ENCODE peak calls at places on chromosome 10, in four cellular contexts. R, D, B and F are unnamed samples.

GRCh38 chr10:133354672-133355240 is 3.1 kb downstream of the FUOM start:
- DNase-seq in B (no peak), R (no peak), D (no peak), F (no peak)

GRCh38 chr10:33345236-33345635 is 10.8 kb upstream of the NRP1 start:
- DNase-seq in D (no peak), B (no peak), R (no peak), F (no peak)

GRCh38 chr10:51804861-51805260 is 105.5 kb upstream of the CSTF2T start:
- DNase-seq in D (no peak), B (no peak), R (no peak), F (no peak)

GRCh38 chr10:90906596-90906995 is 14.3 kb downstream of the ANKRD1 start:
- DNase-seq in D (no peak), R (no peak), B (no peak), F (no peak)

GRCh38 chr10:7945469-7946187 is 108.9 kb upstream of the GATA3 start:
- DNase-seq in R (no peak), B (peak), D (no peak), F (no peak)

GRCh38 chr10:99661370-99661749 is 2.1 kb downstream of the ENTPD7 start:
- DNase-seq in R (no peak), D (no peak), B (no peak), F (no peak)

GRCh38 chr10:68543004-68543918 is 15.9 kb upstream of the SLC25A16 start:
- DNase-seq in R (no peak), B (peak), D (peak), F (no peak)

GRCh38 chr10:90969947-90970673 is 49.2 kb upstream of the ANKRD1 start:
- DNase-seq in D (no peak), R (no peak), B (peak), F (no peak)

GRCh38 chr10:33390046-33390445 is 55.6 kb upstream of the NRP1 start:
- DNase-seq in R (no peak), D (no peak), B (peak), F (no peak)

GRCh38 chr10:48199580-48200377 is 74.7 kb downstream of the FRMPD2 start:
- DNase-seq in B (no peak), R (no peak), D (no peak), F (no peak)

GRCh38 chr10:103564799-103565365 is 71.4 kb downstream of the NEURL1 start:
- DNase-seq in B (peak), D (peak), R (peak), F (no peak)

GRCh38 chr10:24207781-24208611 is 942 bp upstream of the KIAA1217 start:
- DNase-seq in B (peak), D (no peak), R (no peak), F (no peak)

GRCh38 chr10:125700355-125700911 is 17.5 kb upstream of the TEX36 start:
- DNase-seq in R (no peak), B (no peak), D (no peak), F (no peak)

GRCh38 chr10:22580711-22581110 is 133.7 kb downstream of the PIP4K2A start:
- DNase-seq in D (no peak), R (no peak), B (no peak), F (no peak)

GRCh38 chr10:43252785-43253341 is 14.0 kb downstream of the RASGEF1A start:
- DNase-seq in D (no peak), B (no peak), R (no peak), F (no peak)

GRCh38 chr10:43251664-43252165 is 15.2 kb downstream of the RASGEF1A start:
- DNase-seq in D (no peak), R (no peak), B (no peak), F (no peak)

GRCh38 chr10:43250925-43251663 is 15.8 kb downstream of the RASGEF1A start:
- DNase-seq in R (no peak), D (no peak), B (no peak), F (no peak)

GRCh38 chr10:43253461-43254198 is 13.2 kb downstream of the RASGEF1A start:
- DNase-seq in B (no peak), D (no peak), R (no peak), F (no peak)

DNA sequence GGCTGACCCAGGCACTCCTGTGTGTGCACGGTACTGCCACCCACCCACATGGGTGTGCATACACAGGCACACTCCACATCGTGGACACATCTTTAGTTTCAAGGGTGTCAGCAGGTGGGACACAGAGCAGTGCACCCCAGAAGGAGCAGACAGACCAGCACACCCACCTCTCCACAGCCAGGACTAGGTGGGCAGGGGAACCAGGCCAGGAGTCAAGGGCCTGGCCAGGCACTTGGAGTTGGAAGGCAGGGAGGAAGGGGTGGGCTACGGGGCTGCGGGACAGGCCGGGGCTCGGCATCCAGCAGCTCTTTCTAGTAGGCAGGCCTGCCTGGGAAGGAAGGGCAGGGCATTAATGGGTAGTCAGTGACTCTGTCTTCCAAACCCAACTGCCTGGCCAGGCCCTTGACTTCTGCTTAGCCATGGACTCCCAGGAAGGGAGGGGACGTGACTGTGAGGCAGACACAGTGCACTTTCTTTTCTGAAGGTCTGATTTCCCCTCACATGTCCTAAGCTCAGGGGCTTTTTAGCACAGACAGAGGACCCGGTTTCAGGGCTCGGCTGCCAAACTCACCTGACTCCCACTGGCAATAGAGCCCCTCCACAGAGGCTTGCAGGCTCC is 14.6 kb downstream of the RASGEF1A start:
- DNase-seq in R (no peak), B (no peak), D (no peak), F (no peak)
- TF ChIP-seq FOXK2 in R (no peak), B (no peak), D (no peak), F (no peak)

GRCh38 chr10:624312-624604 is 65.2 kb downstream of the DIP2C start:
- DNase-seq in B (no peak), D (no peak), R (no peak), F (no peak)

GRCh38 chr10:623477-624311 is 65.8 kb downstream of the DIP2C start:
- DNase-seq in B (no peak), R (no peak), D (no peak), F (no peak)

GRCh38 chr10:621500-621899 is 68.0 kb downstream of the DIP2C start:
- DNase-seq in R (no peak), D (no peak), B (no peak), F (no peak)

GRCh38 chr10:621981-622740 is 67.3 kb downstream of the DIP2C start:
- DNase-seq in B (no peak), R (no peak), D (no peak), F (no peak)

GRCh38 chr10:623039-623438 is 66.4 kb downstream of the DIP2C start:
- DNase-seq in R (no peak), B (no peak), D (no peak), F (no peak)
- TF ChIP-seq FOXK2 in R (no peak), B (no peak), D (no peak), F (no peak)

GRCh38 chr10:121831777-121832176 is 96.1 kb downstream of the ATE1 start:
- DNase-seq in D (no peak), B (no peak), R (peak), F (no peak)
- TF ChIP-seq FOXK2 in D (no peak), B (no peak), R (no peak), F (no peak)

GRCh38 chr10:28850784-28851183 is 173.5 kb downstream of the BAMBI start:
- DNase-seq in R (no peak), D (no peak), B (no peak), F (no peak)
- TF ChIP-seq FOXK2 in R (no peak), D (no peak), B (no peak), F (no peak)

GRCh38 chr10:21490028-21490427 is 35.5 kb downstream of the SKIDA1 start:
- DNase-seq in D (no peak), R (no peak), B (no peak), F (no peak)
- TF ChIP-seq FOXK2 in D (no peak), R (no peak), B (no peak), F (no peak)

GRCh38 chr10:94138391-94138790 is 144.7 kb downstream of the PLCE1 start:
- DNase-seq in B (no peak), D (no peak), R (no peak), F (no peak)
- TF ChIP-seq FOXK2 in B (no peak), D (no peak), R (no peak), F (no peak)

DNA sequence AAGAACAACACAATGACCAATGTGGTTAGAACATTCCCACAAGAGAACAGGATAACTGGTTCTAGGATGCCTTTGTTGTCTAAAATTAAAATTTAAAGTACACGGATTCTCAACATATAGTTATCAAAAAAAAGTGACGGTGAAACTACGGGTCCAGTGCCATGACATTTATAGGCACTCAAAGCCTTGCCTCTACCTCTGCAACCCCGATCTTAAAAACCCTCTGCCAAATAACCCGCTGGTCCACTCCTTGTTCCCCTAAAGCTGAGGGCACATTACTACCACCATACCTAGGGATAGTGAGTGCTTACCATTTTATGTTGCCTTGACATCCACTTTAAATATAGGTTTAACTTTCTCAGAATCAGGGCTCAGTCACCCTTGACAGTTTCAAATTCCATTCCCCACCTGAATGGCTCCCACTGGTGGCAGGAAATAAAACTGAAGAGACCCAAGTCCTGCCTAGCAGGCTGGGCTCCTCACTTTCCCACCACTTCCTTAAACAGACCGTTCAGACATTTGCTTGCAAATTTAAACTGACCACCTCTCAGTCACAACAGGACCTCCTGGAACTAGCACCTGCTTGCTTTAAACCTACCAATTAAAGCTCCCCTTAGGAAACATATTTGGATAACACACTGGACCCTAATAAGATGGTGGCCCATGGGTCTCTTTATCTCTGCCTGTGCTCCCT is 169.9 kb upstream of the ASAH2 start:
- DNase-seq in D (peak), B (peak), R (peak), F (peak)
- TF ChIP-seq FOXK2 in D (no peak), B (no peak), R (no peak), F (no peak)

GRCh38 chr10:71779641-71780040 is 6.3 kb upstream of the VSIR start:
- DNase-seq in D (no peak), B (no peak), R (no peak), F (no peak)
- TF ChIP-seq FOXK2 in D (no peak), B (no peak), R (no peak), F (no peak)